ENCODE peak calls at places on chromosomes 6 and 20, in six cellular contexts. M is hepatocyte, P is IMR-90, Q is fibroblast of lung, R is OCI-LY7, U is GM23338. B is an unnamed sample. For H4K20me1, the result is how much of the 10 kb centered on the place peaks cover.

GRCh38 chr20:36305602-36306556 is at the start of gene DLGAP4:
- DNase-seq in M (no peak), P (no peak), Q (no peak), R (no peak), U (peak), B (no peak)

GRCh38 chr20:57259179-57260021 is 7.0 kb downstream of the BMP7 start:
- DNase-seq in M (no peak), P (no peak), Q (no peak), R (no peak), U (peak), B (no peak)

GRCh38 chr6:170147832-170148708 is 142.8 kb downstream of the DLL1 start:
- DNase-seq in M (no peak), P (no peak), Q (no peak), R (no peak), U (peak), B (peak)

GRCh38 chr6:146620655-146621054 is 21.9 kb downstream of the ADGB start:
- DNase-seq in M (no peak), P (no peak), Q (no peak), R (no peak), U (no peak), B (no peak)

GRCh38 chr6:142200846-142201628 is 54.0 kb downstream of the VTA1 start:
- DNase-seq in M (no peak), P (no peak), Q (no peak), R (no peak), U (no peak), B (no peak)

GRCh38 chr20:2874456-2874855 is 1.2 kb downstream of the PTPRA start:
- DNase-seq in M (no peak), P (peak), Q (no peak), R (peak), U (peak), B (peak)

GRCh38 chr6:74356385-74356784 is 660.4 kb downstream of the CD109 start:
- DNase-seq in M (no peak), P (peak), Q (peak), R (no peak), U (peak), B (no peak)

GRCh38 chr6:146850238-146850896 is 251.6 kb downstream of the ADGB start:
- DNase-seq in M (no peak), P (peak), Q (peak), R (no peak), U (no peak), B (no peak)

GRCh38 chr20:58229198-58229802 is 847 bp upstream of the ANKRD60 start:
- DNase-seq in M (no peak), P (peak), Q (peak), R (no peak), U (peak), B (no peak)

GRCh38 chr6:157314705-157315321 is 8.5 kb downstream of the TMEM242 start:
- DNase-seq in M (peak), P (peak), Q (peak), R (peak), U (peak), B (peak)

GRCh38 chr20:63330084-63330760 is 30.9 kb downstream of the CHRNA4 start:
- DNase-seq in M (no peak), P (no peak), Q (no peak), R (no peak), U (no peak), B (no peak)

GRCh38 chr6:89371849-89372505 is 19.5 kb upstream of the UBE2J1 start:
- DNase-seq in M (peak), P (peak), Q (peak), R (peak), U (peak), B (peak)

GRCh38 chr6:25156123-25156522 is 123.1 kb upstream of the CARMIL1 start:
- DNase-seq in M (no peak), P (peak), Q (peak), R (no peak), U (no peak), B (no peak)

GRCh38 chr6:18406955-18407738 is 20.0 kb downstream of the RNF144B start:
- DNase-seq in M (no peak), P (no peak), Q (no peak), R (no peak), U (no peak), B (no peak)

GRCh38 chr20:641516-641913 is 11.5 kb downstream of the SRXN1 start:
- DNase-seq in M (no peak), P (no peak), Q (no peak), R (no peak), U (no peak), B (no peak)

GRCh38 chr20:645318-646106 is 7.5 kb downstream of the SRXN1 start:
- DNase-seq in M (peak), P (peak), Q (peak), R (peak), U (peak), B (peak)

GRCh38 chr20:640674-641515 is 12.1 kb downstream of the SRXN1 start:
- DNase-seq in M (no peak), P (no peak), Q (no peak), R (no peak), U (no peak), B (no peak)

GRCh38 chr20:644692-645317 is 8.2 kb downstream of the SRXN1 start:
- DNase-seq in M (no peak), P (no peak), Q (no peak), R (no peak), U (no peak), B (no peak)

GRCh38 chr20:642398-643174 is 10.4 kb downstream of the SRXN1 start:
- DNase-seq in M (no peak), P (no peak), Q (peak), R (no peak), U (peak), B (no peak)
- H2AFZ ChIP-seq in M (no peak), P (peak), Q (no peak), R (no peak), U (no peak), B (no peak)

GRCh38 chr20:32421290-32421689 is 63.2 kb downstream of the ASXL1 start:
- DNase-seq in M (no peak), P (no peak), Q (no peak), R (no peak), U (no peak), B (no peak)
- H4K20me1 ChIP-seq in M (under half), P (under half), Q (under half), R (under half), U (under half), B (under half)

GRCh38 chr20:10280016-10280908 is 61.6 kb downstream of the SNAP25 start:
- DNase-seq in M (no peak), P (peak), Q (peak), R (no peak), U (peak), B (no peak)
- H2AFZ ChIP-seq in M (no peak), P (no peak), Q (no peak), R (no peak), U (no peak), B (no peak)

GRCh38 chr6:33854572-33855030 is 50.8 kb upstream of the MLN start:
- DNase-seq in M (peak), P (no peak), Q (no peak), R (no peak), U (no peak), B (no peak)
- H4K20me1 ChIP-seq in M (under half), P (under half), Q (under half), R (under half), U (under half), B (half or more)

GRCh38 chr20:53940356-53940694 is 130.1 kb downstream of the BCAS1 start:
- DNase-seq in M (no peak), P (no peak), Q (no peak), R (no peak), U (no peak), B (no peak)
- H2AFZ ChIP-seq in M (peak), P (peak), Q (peak), R (peak), U (peak), B (no peak)

DNA sequence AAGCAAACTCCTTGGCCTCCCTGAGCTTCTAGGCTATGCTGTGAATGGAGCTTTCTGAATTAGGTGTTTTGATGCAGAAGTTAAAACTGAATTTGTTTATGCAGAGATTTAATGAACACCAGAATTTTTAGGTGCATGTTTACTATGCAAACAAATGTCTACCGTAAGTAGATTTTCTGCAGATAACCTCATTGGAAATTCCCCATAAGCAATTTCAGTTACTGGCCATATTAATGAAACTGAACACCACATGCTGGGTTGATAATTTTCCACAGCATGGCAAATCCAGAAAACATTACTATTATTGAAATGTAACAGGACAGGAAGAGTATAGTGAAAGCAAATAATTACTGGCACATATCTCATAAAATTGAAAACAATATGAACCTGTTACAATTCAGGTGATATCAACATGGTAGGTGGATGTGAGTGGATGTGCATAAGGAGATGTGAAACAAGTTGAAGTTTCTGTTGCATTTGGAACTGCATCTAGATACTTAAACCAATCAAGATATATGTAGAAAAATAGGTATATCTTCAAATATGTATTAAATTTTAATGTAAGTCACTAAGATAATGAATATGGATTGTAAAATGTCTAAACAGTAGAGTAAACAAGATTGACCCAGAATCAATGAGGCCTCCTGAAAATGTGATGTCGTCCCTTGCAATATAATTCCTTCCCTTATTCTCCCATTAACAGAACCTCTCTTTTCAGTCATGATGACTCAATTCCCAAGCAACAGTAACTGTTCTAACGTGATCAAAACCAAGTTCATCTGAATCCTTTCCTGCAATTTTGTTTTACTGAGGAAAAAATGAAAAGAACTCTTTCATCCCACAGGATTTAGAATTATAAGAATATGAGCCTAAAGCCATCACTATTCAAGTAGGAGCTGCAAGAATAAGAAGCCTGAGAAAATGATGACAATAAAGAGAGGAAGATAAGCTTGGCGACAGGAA is 11.0 kb downstream of the PTCHD4 start:
- DNase-seq in M (no peak), P (no peak), Q (no peak), R (no peak), U (no peak), B (no peak)
- H4K20me1 ChIP-seq in M (under half), P (under half), Q (under half), R (under half), U (under half), B (under half)

GRCh38 chr6:46010270-46010669 is 5.4 kb downstream of the CLIC5 start:
- DNase-seq in M (no peak), P (no peak), Q (no peak), R (no peak), U (no peak), B (no peak)

GRCh38 chr6:46011241-46012085 is 4.2 kb downstream of the CLIC5 start:
- DNase-seq in M (peak), P (no peak), Q (no peak), R (no peak), U (no peak), B (peak)

GRCh38 chr6:46014054-46014453 is 1.6 kb downstream of the CLIC5 start:
- DNase-seq in M (no peak), P (no peak), Q (no peak), R (no peak), U (no peak), B (no peak)

GRCh38 chr6:46013639-46014038 is 2.0 kb downstream of the CLIC5 start:
- DNase-seq in M (no peak), P (no peak), Q (no peak), R (no peak), U (peak), B (no peak)

DNA sequence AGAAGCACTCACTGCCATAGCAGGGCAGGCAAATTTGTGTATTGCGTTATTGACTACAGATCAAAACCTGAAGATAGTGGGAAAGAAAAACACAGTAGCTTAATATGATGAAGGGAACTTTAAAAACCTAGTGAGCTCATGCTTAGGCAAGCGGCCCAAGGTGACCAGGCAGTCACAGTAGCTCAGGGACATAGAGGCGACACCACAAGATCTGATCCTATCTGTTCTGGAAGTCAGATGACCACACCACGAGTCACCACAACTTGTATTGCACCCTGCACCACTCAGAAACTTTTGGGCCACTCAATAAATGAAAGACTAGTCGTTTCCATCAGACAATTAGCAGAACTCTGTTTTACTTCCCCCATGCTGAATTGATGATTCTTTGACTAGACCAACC is 4.9 kb downstream of the CLIC5 start:
- DNase-seq in M (peak), P (no peak), Q (no peak), R (no peak), U (no peak), B (no peak)
- H2AFZ ChIP-seq in M (no peak), P (no peak), Q (no peak), R (no peak), U (no peak), B (no peak)

GRCh38 chr6:43780891-43781571 is 11.0 kb downstream of the VEGFA start:
- DNase-seq in M (no peak), P (no peak), Q (no peak), R (no peak), U (no peak), B (no peak)

GRCh38 chr6:43781572-43781928 is 11.5 kb downstream of the VEGFA start:
- DNase-seq in M (no peak), P (no peak), Q (no peak), R (no peak), U (no peak), B (no peak)

GRCh38 chr6:43781941-43782704 is 12.1 kb downstream of the VEGFA start:
- DNase-seq in M (no peak), P (no peak), Q (no peak), R (no peak), U (no peak), B (no peak)

GRCh38 chr6:43784049-43784855 is 14.2 kb downstream of the VEGFA start:
- DNase-seq in M (no peak), P (no peak), Q (no peak), R (no peak), U (no peak), B (no peak)

GRCh38 chr6:43782764-43783513 is 12.9 kb downstream of the VEGFA start:
- DNase-seq in M (no peak), P (no peak), Q (no peak), R (no peak), U (no peak), B (no peak)
- H4K20me1 ChIP-seq in M (half or more), P (half or more), Q (under half), R (under half), U (under half), B (half or more)

DNA sequence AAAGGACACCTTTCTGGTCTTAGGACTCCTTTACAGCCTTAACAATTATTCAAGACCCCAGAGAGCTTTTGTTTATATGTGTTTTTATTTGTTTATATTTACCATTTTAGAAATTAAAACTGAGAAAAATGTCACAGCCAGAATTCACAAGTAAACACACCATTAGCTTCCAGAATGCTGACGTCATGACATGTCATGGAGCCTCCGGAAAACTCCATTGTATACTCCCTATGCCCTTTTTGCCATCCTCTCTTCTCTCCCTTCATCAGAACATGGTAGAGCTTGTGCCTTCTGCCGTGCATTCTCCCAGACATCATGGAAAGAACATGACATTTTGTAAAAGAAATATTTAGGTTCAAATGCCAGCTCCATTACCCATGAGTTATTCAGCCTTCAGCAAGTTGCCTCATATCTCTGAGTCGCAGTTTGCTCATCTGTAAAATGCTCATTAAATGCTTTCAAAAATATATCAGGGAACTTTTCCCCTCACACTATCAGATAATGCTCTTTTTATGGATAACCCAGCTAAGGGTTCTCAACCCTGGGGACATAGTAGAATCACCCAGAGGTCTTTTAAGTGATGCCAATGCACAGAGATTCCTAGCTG is 27.8 kb downstream of the TNFAIP3 start:
- DNase-seq in M (no peak), P (peak), Q (peak), R (no peak), U (no peak), B (no peak)
- H2AFZ ChIP-seq in M (no peak), P (no peak), Q (no peak), R (no peak), U (no peak), B (no peak)

B was measured in DND-41.